ENCODE peak calls at places on chromosome 12, in four cellular contexts. Q is NCI-H1436, R is retinal pigment epithelial cell, S is GM12864. C is an unnamed sample.

GRCh38 chr12:13227191-13227590 is 30.7 kb downstream of the EMP1 start:
- DNase-seq in S (no peak), Q (no peak), R (no peak), C (no peak)

GRCh38 chr12:55738113-55739024 is 4.6 kb upstream of the GDF11 start:
- DNase-seq in R (no peak), S (peak), Q (peak), C (peak)

GRCh38 chr12:1488908-1489381 is 105.4 kb downstream of the FBXL14 start:
- DNase-seq in R (no peak), S (no peak), Q (no peak), C (no peak)

GRCh38 chr12:31326689-31327659 is 1.0 kb upstream of the SINHCAF start:
- DNase-seq in Q (no peak), R (no peak), S (no peak), C (no peak)

GRCh38 chr12:19529933-19530630 is 90.8 kb downstream of the AEBP2 start:
- DNase-seq in R (no peak), S (no peak), Q (no peak), C (no peak)

GRCh38 chr12:132284071-132284492 is 45.3 kb downstream of the GALNT9 start:
- DNase-seq in R (no peak), S (no peak), Q (no peak), C (no peak)

GRCh38 chr12:27123642-27124041 is 41.3 kb upstream of the C12orf71 start:
- DNase-seq in S (no peak), R (peak), Q (no peak), C (no peak)

GRCh38 chr12:6759741-6760140 is 6.4 kb upstream of the PTMS start:
- DNase-seq in S (no peak), R (no peak), Q (no peak), C (no peak)

GRCh38 chr12:12273291-12273957 is 6.6 kb upstream of the LRP6 start:
- DNase-seq in Q (no peak), S (no peak), R (no peak), C (no peak)

GRCh38 chr12:93979189-93979588 is 169.2 kb upstream of the PLXNC1 start:
- DNase-seq in R (peak), Q (no peak), S (peak), C (peak)

GRCh38 chr12:74985986-74986319 is 223.7 kb downstream of the KCNC2 start:
- DNase-seq in S (no peak), R (no peak), Q (no peak), C (no peak)

GRCh38 chr12:131604146-131604844 is 106.6 kb upstream of the SFSWAP start:
- DNase-seq in R (no peak), Q (no peak), S (peak), C (no peak)

GRCh38 chr12:93783827-93784226 is 106.7 kb downstream of the CRADD start:
- DNase-seq in Q (no peak), R (no peak), S (no peak), C (no peak)

GRCh38 chr12:44313188-44313587 is 477.3 kb downstream of the TMEM117 start:
- DNase-seq in Q (no peak), R (no peak), S (no peak), C (no peak)

GRCh38 chr12:76519538-76519937 is 40.0 kb downstream of the OSBPL8 start:
- DNase-seq in R (no peak), Q (no peak), S (no peak), C (no peak)

GRCh38 chr12:13093191-13093849 is 10.1 kb downstream of the GSG1 start:
- DNase-seq in S (no peak), R (no peak), Q (no peak), C (no peak)

GRCh38 chr12:121196902-121197301 is 13.0 kb upstream of the P2RX4 start:
- DNase-seq in Q (no peak), S (no peak), R (no peak), C (no peak)

GRCh38 chr12:63419119-63419518 is 249.2 kb downstream of the DPY19L2 start:
- DNase-seq in R (no peak), Q (no peak), S (no peak), C (no peak)

GRCh38 chr12:33376153-33376552 is 63.5 kb downstream of the SYT10 start:
- DNase-seq in Q (no peak), R (no peak), S (no peak), C (no peak)

GRCh38 chr12:78179346-78179745 is 348.7 kb downstream of the NAV3 start:
- DNase-seq in Q (no peak), R (no peak), S (no peak), C (no peak)

GRCh38 chr12:129617849-129618248 is 286.0 kb downstream of the TMEM132D start:
- DNase-seq in S (no peak), R (no peak), Q (no peak), C (no peak)